ENCODE peak calls at places on chromosomes 3 and 15, in nine cellular contexts. Z, V, X, R, Y, E, C, S and J are unnamed samples.

GRCh38 chr3:195916991-195917390 is 8.6 kb upstream of the TNK2 start:
- DNase-seq in Z (no peak), V (no peak), X (no peak), R (no peak), Y (no peak), E (no peak), C (no peak), S (no peak), J (no peak)

GRCh38 chr3:184602406-184603155 is 41.0 kb downstream of the EPHB3 start:
- DNase-seq in Z (no peak), V (no peak), X (no peak), R (no peak), Y (no peak), E (no peak), C (no peak), S (peak; percentile 57), J (no peak)

GRCh38 chr3:37653466-37653865 is 208.2 kb upstream of the CTDSPL start:
- DNase-seq in Z (no peak), V (no peak), X (no peak), R (no peak), Y (no peak), E (no peak), C (no peak), S (no peak), J (no peak)

GRCh38 chr15:58484794-58485600 is 53.2 kb downstream of the LIPC start:
- DNase-seq in Z (no peak), V (peak; percentile 25), X (no peak), R (no peak), Y (no peak), E (no peak), C (no peak), S (no peak), J (no peak)

GRCh38 chr3:64642327-64643151 is 45.3 kb downstream of the ADAMTS9 start:
- DNase-seq in Z (no peak), V (no peak), X (no peak), R (no peak), Y (no peak), E (no peak), C (no peak), S (peak; percentile 53), J (no peak)

GRCh38 chr3:51929420-51930003 is 12.2 kb downstream of the RRP9 start:
- DNase-seq in Z (no peak), V (no peak), X (no peak), R (no peak), Y (no peak), E (no peak), C (no peak), S (no peak), J (no peak)

GRCh38 chr3:29255854-29256696 is 24.8 kb upstream of the RBMS3 start:
- DNase-seq in Z (no peak), V (no peak), X (no peak), R (no peak), Y (peak; percentile 72), E (no peak), C (no peak), S (no peak), J (no peak)

GRCh38 chr3:70264122-70264780 is 48.2 kb downstream of the MDFIC2 start:
- DNase-seq in Z (no peak), V (no peak), X (no peak), R (no peak), Y (peak; percentile 78), E (no peak), C (no peak), S (no peak), J (peak; percentile 58)

GRCh38 chr3:170420307-170420821 is 1.7 kb downstream of the CLDN11 start:
- DNase-seq in Z (no peak), V (no peak), X (no peak), R (no peak), Y (no peak), E (no peak), C (no peak), S (no peak), J (no peak)

GRCh38 chr3:15228147-15228546 is 22.1 kb downstream of the CAPN7 start:
- DNase-seq in Z (no peak), V (no peak), X (no peak), R (no peak), Y (no peak), E (no peak), C (no peak), S (no peak), J (no peak)

GRCh38 chr3:142863965-142864924 is 24.6 kb downstream of the PCOLCE2 start:
- DNase-seq in Z (no peak), V (no peak), X (no peak), R (no peak), Y (no peak), E (no peak), C (no peak), S (no peak), J (no peak)

GRCh38 chr3:8500208-8500961 is 1.2 kb upstream of the LMCD1 start:
- DNase-seq in Z (no peak), V (no peak), X (no peak), R (no peak), Y (peak; percentile 66), E (no peak), C (no peak), S (no peak), J (no peak)

GRCh38 chr3:10505050-10505790 is at the start of gene ATP2B2:
- DNase-seq in Z (no peak), V (no peak), X (no peak), R (peak; percentile 15), Y (no peak), E (no peak), C (no peak), S (no peak), J (no peak)

GRCh38 chr3:45035441-45036301 is 9.6 kb downstream of the CLEC3B start:
- DNase-seq in Z (no peak), V (no peak), X (no peak), R (peak; percentile 27), Y (no peak), E (no peak), C (no peak), S (peak; percentile 62), J (no peak)

GRCh38 chr3:150998996-150999395 is 26.5 kb upstream of the CLRN1 start:
- DNase-seq in Z (no peak), V (no peak), X (no peak), R (no peak), Y (no peak), E (no peak), C (no peak), S (no peak), J (no peak)

GRCh38 chr3:112688819-112689218 is 47.9 kb upstream of the CCDC80 start:
- DNase-seq in Z (no peak), V (no peak), X (no peak), R (no peak), Y (no peak), E (no peak), C (no peak), S (no peak), J (no peak)